ENCODE peak calls at places on chromosomes 4 and X, in seven cellular contexts. R is CD4-positive, CD25-positive, alpha-beta regulatory T cell; K is activated effector memory CD4-positive, alpha-beta T cell treated with anti-CD3 and anti-CD28 coated beads, Interleukin-2, amount 50 U/mL, for 16 hours; M is neural crest cell; B is cardiac muscle cell; H is mesendoderm; G is hepatic stellate cell. J is an unnamed sample.

GRCh38 chr4:39562792-39563191 is 35.6 kb upstream of the UGDH start:
- DNase-seq in R (no peak), K (no peak), M (no peak), B (no peak), H (no peak), G (no peak), J (no peak)

GRCh38 chrX:17005712-17006372 is 59.4 kb downstream of the REPS2 start:
- DNase-seq in R (no peak), K (no peak), M (no peak), B (peak), H (no peak), G (no peak), J (peak)

GRCh38 chrX:22300130-22300529 is 27.4 kb downstream of the CBLL2 start:
- DNase-seq in R (no peak), K (no peak), M (no peak), B (peak), H (peak), G (peak), J (no peak)

GRCh38 chr4:125070869-125071268 is 243.9 kb upstream of the FAT4 start:
- DNase-seq in R (no peak), K (no peak), M (no peak), B (no peak), H (peak), G (no peak), J (no peak)

GRCh38 chr4:25452081-25452480 is 75.0 kb downstream of the ANAPC4 start:
- DNase-seq in R (no peak), K (no peak), M (no peak), B (no peak), H (no peak), G (no peak), J (no peak)

GRCh38 chrX:129957241-129958099 is 25.0 kb upstream of the BCORL1 start:
- DNase-seq in R (peak), K (peak), M (peak), B (peak), H (peak), G (peak), J (peak)

GRCh38 chr4:177163532-177163931 is 146.1 kb upstream of the NEIL3 start:
- DNase-seq in R (peak), K (no peak), M (no peak), B (no peak), H (no peak), G (no peak), J (no peak)

GRCh38 chrX:1537031-1537715 is at the start of gene P2RY8:
- DNase-seq in R (peak), K (peak), M (no peak), B (peak), H (no peak), G (no peak), J (peak)

GRCh38 chrX:70437921-70438665 is 6.5 kb upstream of the DLG3 start:
- DNase-seq in R (no peak), K (no peak), M (no peak), B (no peak), H (no peak), G (no peak), J (no peak)

GRCh38 chr4:174512745-174513144 is 9.5 kb downstream of the HPGD start:
- DNase-seq in R (no peak), K (no peak), M (no peak), B (no peak), H (no peak), G (no peak), J (no peak)

GRCh38 chr4:52103314-52103713 is 52.2 kb downstream of the SPATA18 start:
- DNase-seq in R (no peak), K (no peak), M (no peak), B (peak), H (peak), G (no peak), J (no peak)

GRCh38 chr4:181909368-181909767 is 333.8 kb upstream of the TENM3 start:
- DNase-seq in R (no peak), K (no peak), M (no peak), B (peak), H (peak), G (no peak), J (no peak)